ENCODE peak calls at places on chromosome 1, in seven cellular contexts. K is WTC11; A is cardiac fibroblast; M is effector CD4-positive, alpha-beta T cell; O is CD8-positive, alpha-beta T cell; L is T-helper 9 cell; R is esophagus muscularis mucosa. N is an unnamed sample.

GRCh38 chr1:191888996-191889622 is 269.2 kb upstream of the RGS18 start:
- DNase-seq in K (no peak), A (peak), M (no peak), O (no peak), L (no peak), R (no peak), N (no peak)

GRCh38 chr1:66239834-66240233 is 294.1 kb upstream of the SGIP1 start:
- DNase-seq in K (peak), A (no peak), M (no peak), O (no peak), L (no peak), R (no peak), N (no peak)

GRCh38 chr1:67883069-67883468 is 49.8 kb upstream of the GNG12 start:
- DNase-seq in K (no peak), A (peak), M (no peak), O (no peak), L (no peak), R (no peak), N (peak)

GRCh38 chr1:156513189-156513588 is 12.6 kb upstream of the MEF2D start:
- DNase-seq in K (no peak), A (no peak), M (no peak), O (no peak), L (no peak), R (no peak), N (no peak)

GRCh38 chr1:77413541-77414335 is 131.9 kb downstream of the AK5 start:
- DNase-seq in K (no peak), A (no peak), M (no peak), O (no peak), L (no peak), R (no peak), N (no peak)

GRCh38 chr1:27957655-27958054 is 2.1 kb upstream of the XKR8 start:
- DNase-seq in K (no peak), A (no peak), M (no peak), O (no peak), L (no peak), R (no peak), N (no peak)

GRCh38 chr1:41361028-41361494 is at the start of gene FOXO6:
- DNase-seq in K (peak), A (peak), M (peak), O (peak), L (peak), R (peak), N (peak)

GRCh38 chr1:220956861-220957605 is 77.8 kb downstream of the HLX start:
- DNase-seq in K (no peak), A (peak), M (no peak), O (no peak), L (no peak), R (no peak), N (peak)

GRCh38 chr1:86502721-86503430 is 34.1 kb downstream of the CLCA1 start:
- DNase-seq in K (peak), A (peak), M (no peak), O (no peak), L (no peak), R (no peak), N (no peak)

N was measured in T1000.